ENCODE peak calls at places on chromosomes 7 and 10, in four cellular contexts. One of them, this sample, is unnamed.

GRCh38 chr7:86989407-86989806 is 70.0 kb downstream of the ELAPOR2 start:
- DNase-seq in NCI-H1694: no peak
- DNase-seq in activated T-cell treated with anti-CD3 and anti-CD28 coated beads for 48 hours: no peak
- DNase-seq in right cardiac atrium: no peak
- DNase-seq in this sample: no peak

GRCh38 chr7:37408885-37409248 is 39.8 kb downstream of the ELMO1 start:
- DNase-seq in right cardiac atrium: no peak
- DNase-seq in NCI-H1694: no peak
- DNase-seq in activated T-cell treated with anti-CD3 and anti-CD28 coated beads for 48 hours: no peak
- DNase-seq in this sample: no peak

GRCh38 chr10:132443605-132443997 is 46.6 kb downstream of the PWWP2B start:
- DNase-seq in NCI-H1694: no peak
- DNase-seq in activated T-cell treated with anti-CD3 and anti-CD28 coated beads for 48 hours: peak
- DNase-seq in right cardiac atrium: no peak
- DNase-seq in this sample: peak

GRCh38 chr7:84219310-84219709 is 24.7 kb upstream of the SEMA3A start:
- DNase-seq in activated T-cell treated with anti-CD3 and anti-CD28 coated beads for 48 hours: no peak
- DNase-seq in right cardiac atrium: no peak
- DNase-seq in NCI-H1694: no peak
- DNase-seq in this sample: no peak

GRCh38 chr10:13158401-13158800 is 3.0 kb upstream of the MCM10 start:
- DNase-seq in NCI-H1694: no peak
- DNase-seq in activated T-cell treated with anti-CD3 and anti-CD28 coated beads for 48 hours: no peak
- DNase-seq in right cardiac atrium: no peak
- DNase-seq in this sample: no peak

GRCh38 chr7:145168427-145168826 is 332.6 kb upstream of the TPK1 start:
- DNase-seq in NCI-H1694: no peak
- DNase-seq in activated T-cell treated with anti-CD3 and anti-CD28 coated beads for 48 hours: no peak
- DNase-seq in right cardiac atrium: no peak
- DNase-seq in this sample: no peak

GRCh38 chr7:29194206-29194593 is 375 bp upstream of the CHN2 start:
- DNase-seq in NCI-H1694: no peak
- DNase-seq in activated T-cell treated with anti-CD3 and anti-CD28 coated beads for 48 hours: no peak
- DNase-seq in right cardiac atrium: peak
- DNase-seq in this sample: no peak

GRCh38 chr10:89389254-89389653 is 3.2 kb upstream of the IFIT1 start:
- DNase-seq in activated T-cell treated with anti-CD3 and anti-CD28 coated beads for 48 hours: no peak
- DNase-seq in NCI-H1694: no peak
- DNase-seq in right cardiac atrium: no peak
- DNase-seq in this sample: peak

GRCh38 chr7:34552502-34552901 is 105.5 kb upstream of the NPSR1 start:
- DNase-seq in NCI-H1694: no peak
- DNase-seq in right cardiac atrium: no peak
- DNase-seq in activated T-cell treated with anti-CD3 and anti-CD28 coated beads for 48 hours: no peak
- DNase-seq in this sample: no peak

GRCh38 chr10:42883993-42884983 is 101.7 kb downstream of the BMS1 start:
- DNase-seq in activated T-cell treated with anti-CD3 and anti-CD28 coated beads for 48 hours: no peak
- DNase-seq in NCI-H1694: no peak
- DNase-seq in right cardiac atrium: no peak
- DNase-seq in this sample: no peak

GRCh38 chr10:129417164-129417563 is 49.9 kb upstream of the MGMT start:
- DNase-seq in activated T-cell treated with anti-CD3 and anti-CD28 coated beads for 48 hours: no peak
- DNase-seq in NCI-H1694: peak
- DNase-seq in right cardiac atrium: no peak
- DNase-seq in this sample: no peak

GRCh38 chr10:110115784-110116520 is 91.5 kb upstream of the MXI1 start:
- DNase-seq in activated T-cell treated with anti-CD3 and anti-CD28 coated beads for 48 hours: no peak
- DNase-seq in NCI-H1694: no peak
- DNase-seq in right cardiac atrium: no peak
- DNase-seq in this sample: no peak

GRCh38 chr10:97362310-97363033 is 27.9 kb upstream of the FRAT2 start:
- DNase-seq in activated T-cell treated with anti-CD3 and anti-CD28 coated beads for 48 hours: no peak
- DNase-seq in right cardiac atrium: no peak
- DNase-seq in NCI-H1694: no peak
- DNase-seq in this sample: no peak

GRCh38 chr10:99329238-99329890 is at the start of gene CNNM1:
- DNase-seq in right cardiac atrium: peak
- DNase-seq in activated T-cell treated with anti-CD3 and anti-CD28 coated beads for 48 hours: peak
- DNase-seq in NCI-H1694: peak
- DNase-seq in this sample: peak

GRCh38 chr10:22657028-22657427 is 57.4 kb downstream of the PIP4K2A start:
- DNase-seq in right cardiac atrium: no peak
- DNase-seq in activated T-cell treated with anti-CD3 and anti-CD28 coated beads for 48 hours: no peak
- DNase-seq in NCI-H1694: no peak
- DNase-seq in this sample: no peak

GRCh38 chr10:64076322-64076940 is 555.2 kb downstream of the REEP3 start:
- DNase-seq in right cardiac atrium: no peak
- DNase-seq in activated T-cell treated with anti-CD3 and anti-CD28 coated beads for 48 hours: no peak
- DNase-seq in NCI-H1694: no peak
- DNase-seq in this sample: no peak

GRCh38 chr7:50369408-50370026 is 65.0 kb downstream of the IKZF1 start:
- DNase-seq in activated T-cell treated with anti-CD3 and anti-CD28 coated beads for 48 hours: no peak
- DNase-seq in right cardiac atrium: no peak
- DNase-seq in NCI-H1694: no peak
- DNase-seq in this sample: peak

GRCh38 chr7:138849701-138850100 is 51.7 kb upstream of the ATP6V0A4 start:
- DNase-seq in NCI-H1694: no peak
- DNase-seq in right cardiac atrium: no peak
- DNase-seq in activated T-cell treated with anti-CD3 and anti-CD28 coated beads for 48 hours: no peak
- DNase-seq in this sample: no peak

GRCh38 chr10:46559231-46559671 is 2.8 kb upstream of the GPRIN2 start:
- DNase-seq in right cardiac atrium: no peak
- DNase-seq in activated T-cell treated with anti-CD3 and anti-CD28 coated beads for 48 hours: no peak
- DNase-seq in NCI-H1694: no peak
- DNase-seq in this sample: no peak

GRCh38 chr10:94059174-94059573 is 65.4 kb downstream of the PLCE1 start:
- DNase-seq in activated T-cell treated with anti-CD3 and anti-CD28 coated beads for 48 hours: no peak
- DNase-seq in right cardiac atrium: no peak
- DNase-seq in NCI-H1694: no peak
- DNase-seq in this sample: no peak

GRCh38 chr10:112327678-112328077 is 44.5 kb downstream of the TECTB start:
- DNase-seq in right cardiac atrium: no peak
- DNase-seq in activated T-cell treated with anti-CD3 and anti-CD28 coated beads for 48 hours: no peak
- DNase-seq in NCI-H1694: no peak
- DNase-seq in this sample: no peak

GRCh38 chr10:96645191-96645721 is 58.4 kb upstream of the TM9SF3 start:
- DNase-seq in NCI-H1694: no peak
- DNase-seq in activated T-cell treated with anti-CD3 and anti-CD28 coated beads for 48 hours: no peak
- DNase-seq in right cardiac atrium: no peak
- DNase-seq in this sample: no peak

GRCh38 chr7:64992971-64993370 is 2.1 kb upstream of the ZNF117 start:
- DNase-seq in right cardiac atrium: no peak
- DNase-seq in activated T-cell treated with anti-CD3 and anti-CD28 coated beads for 48 hours: no peak
- DNase-seq in NCI-H1694: no peak
- DNase-seq in this sample: no peak

GRCh38 chr7:142808802-142809583 is 38.2 kb downstream of the PRSS2 start:
- DNase-seq in right cardiac atrium: no peak
- DNase-seq in activated T-cell treated with anti-CD3 and anti-CD28 coated beads for 48 hours: peak
- DNase-seq in NCI-H1694: no peak
- DNase-seq in this sample: no peak

GRCh38 chr10:43806851-43807640 is 158.4 kb upstream of the ZNF32 start:
- DNase-seq in activated T-cell treated with anti-CD3 and anti-CD28 coated beads for 48 hours: no peak
- DNase-seq in NCI-H1694: no peak
- DNase-seq in right cardiac atrium: no peak
- DNase-seq in this sample: no peak

GRCh38 chr7:117323877-117324699 is 1.2 kb upstream of the WNT2 start:
- DNase-seq in right cardiac atrium: peak
- DNase-seq in NCI-H1694: no peak
- DNase-seq in activated T-cell treated with anti-CD3 and anti-CD28 coated beads for 48 hours: no peak
- DNase-seq in this sample: peak

GRCh38 chr10:121864653-121865052 is 63.2 kb downstream of the ATE1 start:
- DNase-seq in activated T-cell treated with anti-CD3 and anti-CD28 coated beads for 48 hours: no peak
- DNase-seq in right cardiac atrium: no peak
- DNase-seq in NCI-H1694: no peak
- DNase-seq in this sample: no peak

GRCh38 chr7:139860090-139860773 is 31.2 kb downstream of the TBXAS1 start:
- DNase-seq in activated T-cell treated with anti-CD3 and anti-CD28 coated beads for 48 hours: no peak
- DNase-seq in NCI-H1694: no peak
- DNase-seq in right cardiac atrium: peak
- DNase-seq in this sample: no peak

GRCh38 chr10:62044569-62044968 is 143.1 kb downstream of the ARID5B start:
- DNase-seq in NCI-H1694: no peak
- DNase-seq in right cardiac atrium: no peak
- DNase-seq in activated T-cell treated with anti-CD3 and anti-CD28 coated beads for 48 hours: no peak
- DNase-seq in this sample: no peak

This sample was measured in SK-N-SH.